ENCODE peak calls at places on chromosomes 1 and 21, in six cellular contexts. One of them, this sample, is unnamed.
A peak's percentile ranks its signal among the peaks of the same experiment; 100 is the strongest.

GRCh38 chr1:172708452-172708851 is 49.5 kb downstream of the FASLG start:
- DNase-seq in H1: no peak
- DNase-seq in stomach: no peak
- DNase-seq in suprapubic skin: no peak
- DNase-seq in endothelial cell of umbilical vein: no peak
- DNase-seq in breast epithelium: no peak
- DNase-seq in this sample: no peak

GRCh38 chr1:151897861-151898468 is 11.3 kb downstream of the THEM4 start:
- DNase-seq in stomach: no peak
- DNase-seq in suprapubic skin: no peak
- DNase-seq in endothelial cell of umbilical vein: no peak
- DNase-seq in H1: no peak
- DNase-seq in breast epithelium: no peak
- DNase-seq in this sample: no peak

GRCh38 chr1:8687053-8687452 is 130.4 kb downstream of the RERE start:
- DNase-seq in H1: no peak
- DNase-seq in endothelial cell of umbilical vein: peak; percentile 95
- DNase-seq in stomach: peak; percentile 30
- DNase-seq in suprapubic skin: no peak
- DNase-seq in breast epithelium: no peak
- DNase-seq in this sample: no peak

GRCh38 chr21:40453183-40453582 is 393.8 kb downstream of the DSCAM start:
- DNase-seq in stomach: no peak
- DNase-seq in endothelial cell of umbilical vein: no peak
- DNase-seq in breast epithelium: no peak
- DNase-seq in H1: no peak
- DNase-seq in suprapubic skin: no peak
- DNase-seq in this sample: no peak

GRCh38 chr1:159161001-159161718 is 10.3 kb upstream of the CADM3 start:
- DNase-seq in stomach: peak; percentile 68
- DNase-seq in endothelial cell of umbilical vein: peak; percentile 86
- DNase-seq in suprapubic skin: peak; percentile 72
- DNase-seq in breast epithelium: peak; percentile 69
- DNase-seq in H1: peak; percentile 82
- DNase-seq in this sample: peak; percentile 64

GRCh38 chr1:55347786-55348185 is 132.6 kb upstream of the USP24 start:
- DNase-seq in endothelial cell of umbilical vein: peak; percentile 17
- DNase-seq in breast epithelium: no peak
- DNase-seq in H1: no peak
- DNase-seq in suprapubic skin: no peak
- DNase-seq in stomach: no peak
- DNase-seq in this sample: no peak

GRCh38 chr21:41612674-41613250 is 104.8 kb upstream of the TMPRSS2 start:
- DNase-seq in suprapubic skin: peak; percentile 91
- DNase-seq in breast epithelium: peak; percentile 98
- DNase-seq in H1: peak; percentile 88
- DNase-seq in endothelial cell of umbilical vein: no peak
- DNase-seq in stomach: peak; percentile 65
- DNase-seq in this sample: peak; percentile 93

GRCh38 chr1:185936641-185937040 is 202.4 kb downstream of the HMCN1 start:
- DNase-seq in endothelial cell of umbilical vein: no peak
- DNase-seq in breast epithelium: no peak
- DNase-seq in H1: no peak
- DNase-seq in suprapubic skin: no peak
- DNase-seq in stomach: no peak
- DNase-seq in this sample: no peak

GRCh38 chr1:21702780-21703179 is 33.6 kb upstream of the RAP1GAP start:
- DNase-seq in breast epithelium: no peak
- DNase-seq in stomach: no peak
- DNase-seq in endothelial cell of umbilical vein: peak; percentile 12
- DNase-seq in suprapubic skin: no peak
- DNase-seq in H1: no peak
- DNase-seq in this sample: no peak

GRCh38 chr1:100585774-100586173 is 47.8 kb downstream of the GPR88 start:
- DNase-seq in suprapubic skin: no peak
- DNase-seq in endothelial cell of umbilical vein: no peak
- DNase-seq in stomach: no peak
- DNase-seq in H1: no peak
- DNase-seq in breast epithelium: no peak
- DNase-seq in this sample: no peak

GRCh38 chr1:236024655-236025054 is 40.2 kb downstream of the NID1 start:
- DNase-seq in endothelial cell of umbilical vein: no peak
- DNase-seq in breast epithelium: no peak
- DNase-seq in stomach: no peak
- DNase-seq in H1: no peak
- DNase-seq in suprapubic skin: no peak
- DNase-seq in this sample: no peak

GRCh38 chr1:230459463-230459862 is 33.3 kb upstream of the PGBD5 start:
- DNase-seq in breast epithelium: no peak
- DNase-seq in H1: no peak
- DNase-seq in suprapubic skin: no peak
- DNase-seq in endothelial cell of umbilical vein: no peak
- DNase-seq in stomach: no peak
- DNase-seq in this sample: no peak

GRCh38 chr1:164671597-164672327 is 112.8 kb downstream of the PBX1 start:
- DNase-seq in breast epithelium: no peak
- DNase-seq in suprapubic skin: no peak
- DNase-seq in H1: no peak
- DNase-seq in endothelial cell of umbilical vein: no peak
- DNase-seq in stomach: no peak
- DNase-seq in this sample: no peak

GRCh38 chr1:241157435-241157834 is 199.6 kb downstream of the RGS7 start:
- DNase-seq in endothelial cell of umbilical vein: no peak
- DNase-seq in breast epithelium: no peak
- DNase-seq in suprapubic skin: no peak
- DNase-seq in stomach: no peak
- DNase-seq in H1: no peak
- DNase-seq in this sample: no peak

GRCh38 chr1:67923074-67923473 is 89.8 kb upstream of the GNG12 start:
- DNase-seq in H1: no peak
- DNase-seq in suprapubic skin: no peak
- DNase-seq in breast epithelium: no peak
- DNase-seq in endothelial cell of umbilical vein: no peak
- DNase-seq in stomach: no peak
- DNase-seq in this sample: no peak

GRCh38 chr1:67918067-67918466 is 84.8 kb upstream of the GNG12 start:
- DNase-seq in suprapubic skin: no peak
- DNase-seq in H1: no peak
- DNase-seq in stomach: no peak
- DNase-seq in endothelial cell of umbilical vein: no peak
- DNase-seq in breast epithelium: no peak
- DNase-seq in this sample: no peak

GRCh38 chr1:67916439-67916886 is 83.2 kb upstream of the GNG12 start:
- DNase-seq in suprapubic skin: no peak
- DNase-seq in endothelial cell of umbilical vein: no peak
- DNase-seq in stomach: no peak
- DNase-seq in H1: no peak
- DNase-seq in breast epithelium: no peak
- DNase-seq in this sample: no peak

GRCh38 chr1:67921725-67922489 is 88.6 kb upstream of the GNG12 start:
- DNase-seq in endothelial cell of umbilical vein: peak; percentile 96
- DNase-seq in breast epithelium: no peak
- DNase-seq in stomach: no peak
- DNase-seq in suprapubic skin: no peak
- DNase-seq in H1: no peak
- DNase-seq in this sample: no peak

DNA sequence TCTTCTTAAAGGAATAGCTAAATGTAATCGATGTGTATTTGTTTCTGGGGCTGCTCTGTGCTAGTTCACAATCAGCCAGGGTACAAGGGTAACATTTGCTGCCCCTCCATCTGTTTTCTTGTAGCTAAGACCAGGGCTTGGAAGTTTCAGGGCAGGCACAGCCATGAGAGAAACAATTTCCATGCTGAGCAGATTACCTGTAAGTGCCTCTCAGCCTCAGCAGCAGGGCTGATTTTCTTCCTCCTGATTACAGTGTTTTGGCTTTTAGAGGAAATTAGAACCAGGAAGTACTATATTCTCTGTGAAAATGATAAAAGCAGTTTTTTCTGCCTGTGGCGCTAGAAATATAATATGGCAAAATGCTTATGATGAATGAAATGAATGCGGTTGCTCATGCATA is 86.4 kb upstream of the GNG12 start:
- DNase-seq in endothelial cell of umbilical vein: no peak
- DNase-seq in breast epithelium: no peak
- DNase-seq in H1: no peak
- DNase-seq in stomach: no peak
- DNase-seq in suprapubic skin: no peak
- DNase-seq in this sample: no peak
- TF ChIP-seq POLR2AphosphoS5 in endothelial cell of umbilical vein: no peak
- TF ChIP-seq POLR2AphosphoS5 in breast epithelium: no peak
- TF ChIP-seq POLR2AphosphoS5 in H1: no peak
- TF ChIP-seq POLR2AphosphoS5 in stomach: no peak
- TF ChIP-seq POLR2AphosphoS5 in suprapubic skin: no peak
- TF ChIP-seq POLR2AphosphoS5 in this sample: no peak

GRCh38 chr1:86778510-86779218 is 74.3 kb downstream of the SH3GLB1 start:
- DNase-seq in stomach: no peak
- DNase-seq in endothelial cell of umbilical vein: peak; percentile 39
- DNase-seq in suprapubic skin: no peak
- DNase-seq in H1: no peak
- DNase-seq in breast epithelium: no peak
- DNase-seq in this sample: no peak
- H3K27ac ChIP-seq in stomach: no peak overlapping the region
- H3K27ac ChIP-seq in endothelial cell of umbilical vein: peak overlapping the region; percentile 36
- H3K27ac ChIP-seq in suprapubic skin: no peak overlapping the region
- H3K27ac ChIP-seq in H1: no peak overlapping the region
- H3K27ac ChIP-seq in breast epithelium: no peak overlapping the region
- H3K27ac ChIP-seq in this sample: no peak overlapping the region

DNA sequence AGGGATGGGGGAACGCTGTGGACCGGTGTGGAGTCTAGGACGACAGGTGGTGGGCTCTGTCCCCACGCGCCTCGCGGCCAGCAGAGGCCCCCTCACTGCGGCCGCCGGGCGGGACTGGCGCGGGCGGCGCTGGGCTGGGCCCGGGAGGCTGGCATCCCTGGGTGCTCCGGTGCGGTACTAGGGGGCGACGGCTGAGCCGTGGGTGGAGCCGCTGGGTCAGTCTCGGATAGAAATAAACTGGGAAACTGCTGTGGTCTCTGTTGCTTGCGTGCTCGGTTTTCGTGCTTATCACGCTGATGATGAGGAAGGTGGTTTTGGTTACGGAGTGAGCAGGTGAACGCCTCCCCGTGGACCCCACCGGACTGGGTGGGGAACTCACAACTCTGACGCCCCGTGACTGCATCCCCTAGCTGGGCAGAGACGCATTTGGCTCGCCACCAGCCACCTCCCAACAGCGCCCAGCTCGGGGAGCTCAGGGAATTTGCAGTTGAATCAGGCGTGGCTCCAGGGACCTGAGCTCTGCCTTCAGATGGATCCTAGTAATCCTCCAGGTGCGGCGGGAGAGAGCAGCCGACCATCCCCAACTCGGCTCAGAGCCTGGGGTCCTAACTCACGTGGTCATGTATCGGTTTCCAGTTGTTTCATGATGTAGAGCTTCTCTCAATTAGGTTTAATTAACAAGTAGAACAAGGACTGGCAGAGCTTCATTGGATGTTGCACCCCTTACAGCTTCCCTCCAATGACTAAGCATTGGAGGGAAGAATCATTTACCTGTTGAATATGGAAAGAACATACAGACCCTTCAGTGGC is 32.1 kb downstream of the HSD17B7 start:
- DNase-seq in breast epithelium: no peak
- DNase-seq in suprapubic skin: no peak
- DNase-seq in endothelial cell of umbilical vein: peak; percentile 25
- DNase-seq in H1: peak; percentile 78
- DNase-seq in stomach: peak; percentile 35
- DNase-seq in this sample: peak; percentile 8
- TF ChIP-seq POLR2AphosphoS5 in breast epithelium: no peak
- TF ChIP-seq POLR2AphosphoS5 in suprapubic skin: no peak
- TF ChIP-seq POLR2AphosphoS5 in endothelial cell of umbilical vein: no peak
- TF ChIP-seq POLR2AphosphoS5 in H1: peak; percentile 60
- TF ChIP-seq POLR2AphosphoS5 in stomach: no peak
- TF ChIP-seq POLR2AphosphoS5 in this sample: no peak

GRCh38 chr1:183711691-183712401 is 58.7 kb upstream of the APOBEC4 start:
- DNase-seq in H1: no peak
- DNase-seq in endothelial cell of umbilical vein: peak; percentile 60
- DNase-seq in stomach: no peak
- DNase-seq in suprapubic skin: no peak
- DNase-seq in breast epithelium: no peak
- DNase-seq in this sample: no peak
- H3K27ac ChIP-seq in H1: no peak overlapping the region
- H3K27ac ChIP-seq in endothelial cell of umbilical vein: peak overlapping the region; percentile 39
- H3K27ac ChIP-seq in stomach: no peak overlapping the region
- H3K27ac ChIP-seq in suprapubic skin: no peak overlapping the region
- H3K27ac ChIP-seq in breast epithelium: peak overlapping the region; percentile 0
- H3K27ac ChIP-seq in this sample: no peak overlapping the region

This sample was measured in prostate gland.